ENCODE peak calls at places on chromosomes 3 and 15, in nine cellular contexts. X is HepG2, C is K562, G is A549, Q is ovary, U is GM12878, V is sigmoid colon, Z is transverse colon, J is SK-N-SH. R is an unnamed sample.
A peak's percentile ranks its signal among the peaks of the same experiment; 100 is the strongest.

GRCh38 chr3:125119752-125120369 is 64.1 kb upstream of the HEG1 start:
- DNase-seq in U (peak; percentile 87), G (no peak), C (no peak), X (no peak), J (no peak), Z (no peak), V (no peak), Q (no peak), R (no peak)

GRCh38 chr15:96327155-96327741 is 3.3 kb upstream of the NR2F2 start:
- DNase-seq in V (no peak), J (peak; percentile 65), C (peak; percentile 55), Z (no peak), G (peak; percentile 90), X (peak; percentile 81), U (peak; percentile 61), Q (peak; percentile 36), R (no peak)

GRCh38 chr15:63114465-63114864 is 7.2 kb upstream of the LACTB start:
- DNase-seq in J (no peak), Q (no peak), C (no peak), V (no peak), U (no peak), X (no peak), Z (no peak), G (no peak), R (no peak)

GRCh38 chr3:181176610-181177009 is 187.1 kb upstream of the DNAJC19 start:
- DNase-seq in G (peak; percentile 39), Z (peak; percentile 43), Q (peak; percentile 22), V (peak; percentile 74), J (peak; percentile 55), U (peak; percentile 7), X (peak; percentile 41), C (peak; percentile 10), R (peak; percentile 43)

GRCh38 chr3:42264399-42265058 is 1.5 kb downstream of the CCK start:
- DNase-seq in V (peak; percentile 80), C (peak; percentile 46), U (no peak), G (peak; percentile 46), Z (peak; percentile 19), J (peak; percentile 67), X (no peak), Q (no peak), R (no peak)

GRCh38 chr3:124824286-124824915 is 62.8 kb downstream of the ITGB5 start:
- DNase-seq in X (no peak), U (no peak), Q (no peak), V (no peak), C (no peak), G (no peak), J (no peak), Z (no peak), R (no peak)

GRCh38 chr15:101143321-101143720 is 108.5 kb downstream of the CHSY1 start:
- DNase-seq in X (no peak), G (no peak), V (peak; percentile 40), C (no peak), J (peak; percentile 57), Z (no peak), Q (no peak), U (no peak), R (no peak)

GRCh38 chr15:99683000-99683670 is 50.1 kb downstream of the LYSMD4 start:
- DNase-seq in Q (no peak), G (no peak), V (no peak), J (no peak), U (no peak), C (no peak), Z (no peak), X (no peak), R (no peak)

GRCh38 chr15:59062985-59063384 is 42.0 kb upstream of the CCNB2 start:
- DNase-seq in J (no peak), C (no peak), G (no peak), X (no peak), Q (no peak), U (no peak), Z (no peak), V (no peak), R (no peak)

GRCh38 chr3:30156586-30157498 is 449.6 kb upstream of the TGFBR2 start:
- DNase-seq in J (no peak), G (peak; percentile 11), U (no peak), Z (no peak), V (no peak), X (peak; percentile 20), C (no peak), Q (no peak), R (no peak)

GRCh38 chr15:98444067-98444600 is 204.2 kb upstream of the IGF1R start:
- DNase-seq in V (no peak), J (no peak), C (no peak), X (no peak), Z (no peak), G (no peak), U (no peak), Q (no peak), R (no peak)
- TF ChIP-seq EP300 in V (no peak), J (no peak), C (no peak), X (no peak), Z (no peak), G (no peak), U (no peak), Q (no peak), R (no peak)

GRCh38 chr3:171064461-171064860 is 37.9 kb upstream of the SLC2A2 start:
- DNase-seq in C (no peak), G (no peak), Z (no peak), Q (no peak), J (no peak), X (no peak), V (no peak), U (no peak), R (no peak)

GRCh38 chr3:171061749-171062148 is 35.2 kb upstream of the SLC2A2 start:
- DNase-seq in U (no peak), C (no peak), X (no peak), V (no peak), Q (no peak), G (no peak), J (no peak), Z (no peak), R (no peak)

GRCh38 chr3:171066216-171066615 is 39.7 kb upstream of the SLC2A2 start:
- DNase-seq in V (no peak), G (no peak), C (no peak), Z (no peak), X (no peak), J (no peak), U (no peak), Q (no peak), R (no peak)

GRCh38 chr3:171068658-171069057 is 42.1 kb upstream of the SLC2A2 start:
- DNase-seq in Q (no peak), G (no peak), J (no peak), C (no peak), Z (no peak), X (peak; percentile 49), V (no peak), U (no peak), R (no peak)

DNA sequence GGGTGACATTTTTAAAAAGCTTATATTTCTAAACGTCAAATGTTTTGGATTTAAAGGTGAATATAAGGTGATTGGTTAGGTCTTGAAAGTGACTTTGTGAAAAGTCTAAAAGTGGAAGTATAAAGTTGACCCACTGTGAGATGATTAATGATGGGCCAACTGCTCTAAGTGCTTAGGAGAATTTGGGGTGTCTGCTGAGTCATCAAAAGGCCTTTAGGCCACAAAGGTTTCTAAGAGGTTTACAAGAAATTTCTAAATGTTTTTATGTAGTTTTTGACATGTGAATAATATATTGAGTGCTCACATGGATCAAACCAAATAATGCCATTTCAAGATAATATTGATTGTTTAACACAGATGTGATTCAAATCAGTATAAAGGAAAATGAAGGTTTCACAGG is 39.2 kb upstream of the SLC2A2 start:
- DNase-seq in X (no peak), J (no peak), Q (no peak), G (no peak), Z (no peak), V (no peak), C (no peak), U (no peak), R (no peak)
- TF ChIP-seq EP300 in X (no peak), J (no peak), Q (no peak), G (no peak), Z (no peak), V (no peak), C (no peak), U (no peak), R (no peak)

GRCh38 chr3:184685055-184685454 is 26.8 kb downstream of the MAGEF1 start:
- DNase-seq in V (no peak), U (no peak), J (peak; percentile 11), X (no peak), Q (no peak), G (no peak), Z (no peak), C (no peak), R (no peak)

GRCh38 chr3:184685646-184686045 is 26.2 kb downstream of the MAGEF1 start:
- DNase-seq in C (no peak), V (no peak), J (peak; percentile 28), Z (no peak), U (no peak), Q (peak; percentile 28), G (no peak), X (no peak), R (no peak)

GRCh38 chr3:184688251-184688851 is 23.5 kb downstream of the MAGEF1 start:
- DNase-seq in U (no peak), J (peak; percentile 25), G (no peak), Q (peak; percentile 52), V (peak; percentile 75), X (no peak), Z (no peak), C (no peak), R (no peak)

GRCh38 chr3:184688872-184689271 is 23.0 kb downstream of the MAGEF1 start:
- DNase-seq in Z (no peak), C (no peak), U (no peak), Q (no peak), J (peak; percentile 14), X (no peak), G (no peak), V (no peak), R (no peak)

GRCh38 chr3:184687363-184688049 is 24.4 kb downstream of the MAGEF1 start:
- DNase-seq in G (no peak), C (no peak), Q (peak; percentile 29), V (peak; percentile 79), U (no peak), X (no peak), J (peak; percentile 42), Z (no peak), R (peak; percentile 24)
- TF ChIP-seq EP300 in G (no peak), C (no peak), Q (no peak), V (no peak), U (no peak), X (no peak), J (no peak), Z (no peak), R (no peak)

GRCh38 chr3:86967062-86967461 is 23.9 kb downstream of the VGLL3 start:
- DNase-seq in G (no peak), X (no peak), Z (no peak), Q (no peak), C (no peak), U (no peak), V (no peak), J (no peak), R (no peak)

GRCh38 chr3:86968224-86968932 is 22.6 kb downstream of the VGLL3 start:
- DNase-seq in X (no peak), G (no peak), Q (no peak), V (no peak), U (no peak), C (no peak), J (no peak), Z (no peak), R (no peak)

GRCh38 chr3:86965180-86965579 is 25.8 kb downstream of the VGLL3 start:
- DNase-seq in U (no peak), Q (no peak), G (no peak), V (no peak), C (no peak), Z (no peak), X (no peak), J (no peak), R (no peak)

GRCh38 chr3:86973440-86973839 is 17.5 kb downstream of the VGLL3 start:
- DNase-seq in V (no peak), Q (no peak), X (no peak), J (no peak), G (peak; percentile 41), U (no peak), C (no peak), Z (no peak), R (no peak)

GRCh38 chr3:86969500-86970189 is 21.3 kb downstream of the VGLL3 start:
- DNase-seq in Q (no peak), V (no peak), J (peak; percentile 42), X (peak; percentile 19), Z (no peak), C (peak; percentile 56), G (peak; percentile 75), U (no peak), R (no peak)
- TF ChIP-seq EP300 in Q (no peak), V (no peak), J (no peak), X (no peak), Z (no peak), C (no peak), G (no peak), U (no peak), R (no peak)